ENCODE peak calls at places on chromosomes 3 and 15, in five cellular contexts. One of them, this sample, is unnamed.

GRCh38 chr3:99536555-99537314 is 101.7 kb upstream of the COL8A1 start:
- DNase-seq in sigmoid colon: no peak
- DNase-seq in HCT116: no peak
- DNase-seq in transverse colon: no peak
- DNase-seq in breast epithelium: no peak
- DNase-seq in this sample: no peak

GRCh38 chr3:113952921-113953320 is 5.1 kb downstream of the ZDHHC23 start:
- DNase-seq in HCT116: no peak
- DNase-seq in transverse colon: no peak
- DNase-seq in sigmoid colon: no peak
- DNase-seq in breast epithelium: no peak
- DNase-seq in this sample: no peak

GRCh38 chr15:46091860-46092450 is 457.1 kb downstream of the SQOR start:
- DNase-seq in transverse colon: peak
- DNase-seq in breast epithelium: no peak
- DNase-seq in HCT116: peak
- DNase-seq in sigmoid colon: no peak
- DNase-seq in this sample: no peak

GRCh38 chr3:195151866-195152526 is 119.0 kb downstream of the XXYLT1 start:
- DNase-seq in HCT116: peak
- DNase-seq in sigmoid colon: no peak
- DNase-seq in breast epithelium: no peak
- DNase-seq in transverse colon: no peak
- DNase-seq in this sample: no peak

GRCh38 chr15:58139631-58140522 is 1.7 kb downstream of the AQP9 start:
- DNase-seq in breast epithelium: no peak
- DNase-seq in sigmoid colon: no peak
- DNase-seq in HCT116: no peak
- DNase-seq in transverse colon: no peak
- DNase-seq in this sample: no peak

GRCh38 chr3:166902374-166902773 is 477.7 kb downstream of the ZBBX start:
- DNase-seq in sigmoid colon: no peak
- DNase-seq in transverse colon: no peak
- DNase-seq in breast epithelium: no peak
- DNase-seq in HCT116: no peak
- DNase-seq in this sample: no peak

GRCh38 chr3:177624523-177625495 is 427.5 kb upstream of the TBL1XR1 start:
- DNase-seq in transverse colon: no peak
- DNase-seq in sigmoid colon: no peak
- DNase-seq in breast epithelium: no peak
- DNase-seq in HCT116: no peak
- DNase-seq in this sample: no peak

GRCh38 chr15:89164712-89165211 is 56.6 kb downstream of the RLBP1 start:
- DNase-seq in HCT116: no peak
- DNase-seq in transverse colon: no peak
- DNase-seq in sigmoid colon: peak
- DNase-seq in breast epithelium: no peak
- DNase-seq in this sample: no peak

GRCh38 chr3:33717616-33717865 is 513 bp downstream of the CLASP2 start:
- DNase-seq in breast epithelium: peak
- DNase-seq in transverse colon: peak
- DNase-seq in HCT116: peak
- DNase-seq in sigmoid colon: peak
- DNase-seq in this sample: no peak

DNA sequence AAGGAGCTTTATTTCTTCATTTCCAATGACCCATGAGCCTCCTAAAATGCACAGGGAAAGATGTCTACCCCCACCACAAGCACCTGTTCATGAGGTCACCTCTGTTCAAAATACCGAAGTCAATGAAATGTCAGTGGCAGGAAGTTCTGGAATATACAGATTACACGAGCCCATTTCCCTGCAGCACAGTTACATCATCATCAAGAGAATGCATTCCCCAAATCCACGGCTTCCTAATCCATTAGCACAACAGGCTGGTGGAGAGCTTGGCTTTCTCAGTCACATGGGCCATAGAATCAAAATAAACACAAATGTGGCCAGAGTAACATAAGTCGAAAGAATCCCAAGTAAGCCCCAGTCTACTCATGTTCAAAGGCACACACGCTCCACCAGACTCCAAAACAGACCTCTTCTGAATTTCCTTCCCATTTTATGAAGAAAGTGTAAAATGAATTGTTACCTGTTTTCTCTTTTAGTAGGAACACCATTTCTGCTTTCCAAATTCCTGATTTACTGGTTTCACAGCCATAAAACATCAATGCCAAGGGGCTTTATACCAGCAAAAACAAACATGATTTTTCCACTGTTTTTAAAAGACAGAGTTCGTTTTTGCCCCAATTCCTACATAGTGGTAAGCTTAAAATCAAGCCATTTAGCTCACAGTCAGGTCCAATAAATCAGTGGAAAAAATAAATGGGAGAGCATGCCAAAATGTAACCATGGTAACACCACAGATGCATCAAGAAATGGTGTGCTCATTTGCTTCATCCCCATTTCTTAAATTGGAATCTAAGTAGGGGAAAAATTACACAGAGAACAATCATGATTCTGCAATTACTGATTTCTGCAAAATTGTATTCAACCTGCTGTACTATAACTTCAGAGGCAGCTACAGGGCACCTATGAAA is 419.1 kb downstream of the MAGI1 start:
- DNase-seq in sigmoid colon: no peak
- DNase-seq in HCT116: no peak
- DNase-seq in transverse colon: no peak
- DNase-seq in breast epithelium: no peak
- DNase-seq in this sample: no peak
- H3K27ac ChIP-seq in sigmoid colon: no peak
- H3K27ac ChIP-seq in HCT116: no peak
- H3K27ac ChIP-seq in transverse colon: no peak
- H3K27ac ChIP-seq in breast epithelium: no peak
- H3K27ac ChIP-seq in this sample: no peak

GRCh38 chr3:10286596-10287295 is 6.0 kb downstream of the GHRL start:
- DNase-seq in transverse colon: no peak
- DNase-seq in HCT116: peak
- DNase-seq in breast epithelium: no peak
- DNase-seq in sigmoid colon: no peak
- DNase-seq in this sample: no peak
- TF ChIP-seq POLR2AphosphoS5 in transverse colon: no peak
- TF ChIP-seq POLR2AphosphoS5 in HCT116: no peak
- TF ChIP-seq POLR2AphosphoS5 in breast epithelium: no peak
- TF ChIP-seq POLR2AphosphoS5 in sigmoid colon: no peak
- TF ChIP-seq POLR2AphosphoS5 in this sample: no peak

GRCh38 chr15:68618339-68619302 is 39.8 kb downstream of the CORO2B start:
- DNase-seq in HCT116: no peak
- DNase-seq in breast epithelium: no peak
- DNase-seq in sigmoid colon: no peak
- DNase-seq in transverse colon: no peak
- DNase-seq in this sample: no peak
- TF ChIP-seq POLR2A in HCT116: no peak
- TF ChIP-seq POLR2A in breast epithelium: no peak
- TF ChIP-seq POLR2A in sigmoid colon: no peak
- TF ChIP-seq POLR2A in transverse colon: no peak
- TF ChIP-seq POLR2A in this sample: no peak

GRCh38 chr3:27633224-27633545 is 88.9 kb downstream of the EOMES start:
- DNase-seq in HCT116: no peak
- DNase-seq in sigmoid colon: no peak
- DNase-seq in breast epithelium: no peak
- DNase-seq in transverse colon: no peak
- DNase-seq in this sample: no peak
- H3K27ac ChIP-seq in HCT116: no peak
- H3K27ac ChIP-seq in sigmoid colon: peak
- H3K27ac ChIP-seq in breast epithelium: peak
- H3K27ac ChIP-seq in transverse colon: peak
- H3K27ac ChIP-seq in this sample: peak

GRCh38 chr15:63073497-63074172 is 31.1 kb downstream of the TPM1 start:
- DNase-seq in sigmoid colon: no peak
- DNase-seq in HCT116: no peak
- DNase-seq in breast epithelium: no peak
- DNase-seq in transverse colon: no peak
- DNase-seq in this sample: no peak

GRCh38 chr15:63071288-63071909 is 28.9 kb downstream of the TPM1 start:
- DNase-seq in sigmoid colon: no peak
- DNase-seq in breast epithelium: no peak
- DNase-seq in transverse colon: no peak
- DNase-seq in HCT116: no peak
- DNase-seq in this sample: no peak

GRCh38 chr15:63072023-63072650 is 29.6 kb downstream of the TPM1 start:
- DNase-seq in transverse colon: no peak
- DNase-seq in sigmoid colon: no peak
- DNase-seq in breast epithelium: no peak
- DNase-seq in HCT116: no peak
- DNase-seq in this sample: no peak

GRCh38 chr15:63070681-63071129 is 28.2 kb downstream of the TPM1 start:
- DNase-seq in HCT116: no peak
- DNase-seq in breast epithelium: no peak
- DNase-seq in transverse colon: no peak
- DNase-seq in sigmoid colon: no peak
- DNase-seq in this sample: no peak

DNA sequence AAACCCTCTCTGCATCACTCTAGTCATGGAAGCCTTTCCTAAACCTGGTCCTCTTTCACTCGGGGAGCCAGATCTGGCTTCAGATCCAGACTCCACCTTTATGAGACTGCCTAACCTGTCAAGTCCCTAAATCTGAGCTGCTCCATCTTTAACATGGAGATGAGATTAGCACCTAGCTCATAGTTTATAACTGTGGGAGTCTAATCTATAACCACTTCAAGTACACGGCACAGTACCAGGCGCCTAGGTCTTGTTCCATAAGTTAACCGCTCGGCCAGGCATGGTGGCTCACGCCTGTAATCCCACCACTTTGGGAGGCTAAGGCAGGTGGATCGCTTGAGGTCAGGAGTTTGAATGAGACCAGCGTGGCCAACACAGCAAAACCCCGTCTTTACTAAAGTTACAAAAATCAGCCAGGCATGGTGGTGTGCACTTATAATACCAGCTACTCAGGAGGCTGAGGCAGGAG is 30.3 kb downstream of the TPM1 start:
- DNase-seq in breast epithelium: no peak
- DNase-seq in HCT116: no peak
- DNase-seq in sigmoid colon: no peak
- DNase-seq in transverse colon: no peak
- DNase-seq in this sample: no peak
- TF ChIP-seq POLR2AphosphoS5 in breast epithelium: no peak
- TF ChIP-seq POLR2AphosphoS5 in HCT116: no peak
- TF ChIP-seq POLR2AphosphoS5 in sigmoid colon: no peak
- TF ChIP-seq POLR2AphosphoS5 in transverse colon: no peak
- TF ChIP-seq POLR2AphosphoS5 in this sample: no peak

GRCh38 chr15:75335313-75335704 is 554 bp upstream of the COMMD4 start:
- DNase-seq in sigmoid colon: no peak
- DNase-seq in HCT116: no peak
- DNase-seq in breast epithelium: no peak
- DNase-seq in transverse colon: no peak
- DNase-seq in this sample: no peak

GRCh38 chr15:75339531-75340240 is 3.8 kb downstream of the COMMD4 start:
- DNase-seq in HCT116: no peak
- DNase-seq in breast epithelium: no peak
- DNase-seq in sigmoid colon: peak
- DNase-seq in transverse colon: no peak
- DNase-seq in this sample: no peak

GRCh38 chr15:75342221-75342620 is 4.6 kb upstream of the NEIL1 start:
- DNase-seq in sigmoid colon: no peak
- DNase-seq in HCT116: no peak
- DNase-seq in breast epithelium: no peak
- DNase-seq in transverse colon: no peak
- DNase-seq in this sample: no peak

GRCh38 chr15:75335705-75336355 is at the start of gene COMMD4:
- DNase-seq in breast epithelium: peak
- DNase-seq in HCT116: peak
- DNase-seq in sigmoid colon: peak
- DNase-seq in transverse colon: peak
- DNase-seq in this sample: peak

DNA sequence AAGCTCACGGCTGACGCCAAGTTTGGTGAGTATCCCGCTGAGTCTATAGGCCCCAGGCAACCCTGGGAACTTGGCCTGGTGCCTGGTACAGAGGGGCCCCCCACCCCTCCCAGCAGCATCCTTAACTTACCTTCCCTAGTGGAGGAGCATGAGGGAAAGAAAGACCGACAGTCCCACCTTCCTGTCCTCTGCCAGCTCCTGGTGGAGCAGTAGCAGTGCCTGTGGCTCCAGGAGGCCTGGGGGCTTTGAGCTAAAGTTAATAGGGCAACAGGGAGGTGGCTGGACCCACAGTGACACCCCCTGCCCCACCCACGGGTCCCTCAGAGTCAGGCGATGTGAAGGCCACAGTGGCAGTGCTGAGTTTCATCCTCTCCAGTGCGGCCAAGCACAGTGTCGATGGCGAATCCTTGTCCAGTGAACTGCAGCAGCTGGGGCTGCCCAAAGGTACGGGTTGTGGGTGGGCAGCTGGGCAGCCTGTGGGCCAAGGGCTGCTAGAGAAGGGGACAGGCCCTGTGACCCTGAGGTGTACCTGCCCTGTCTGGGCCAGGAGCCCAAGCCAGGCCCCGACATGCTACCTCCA is 2.9 kb downstream of the COMMD4 start:
- DNase-seq in sigmoid colon: peak
- DNase-seq in breast epithelium: no peak
- DNase-seq in transverse colon: no peak
- DNase-seq in HCT116: no peak
- DNase-seq in this sample: no peak
- TF ChIP-seq POLR2A in sigmoid colon: no peak
- TF ChIP-seq POLR2A in breast epithelium: no peak
- TF ChIP-seq POLR2A in transverse colon: no peak
- TF ChIP-seq POLR2A in HCT116: no peak
- TF ChIP-seq POLR2A in this sample: no peak

DNA sequence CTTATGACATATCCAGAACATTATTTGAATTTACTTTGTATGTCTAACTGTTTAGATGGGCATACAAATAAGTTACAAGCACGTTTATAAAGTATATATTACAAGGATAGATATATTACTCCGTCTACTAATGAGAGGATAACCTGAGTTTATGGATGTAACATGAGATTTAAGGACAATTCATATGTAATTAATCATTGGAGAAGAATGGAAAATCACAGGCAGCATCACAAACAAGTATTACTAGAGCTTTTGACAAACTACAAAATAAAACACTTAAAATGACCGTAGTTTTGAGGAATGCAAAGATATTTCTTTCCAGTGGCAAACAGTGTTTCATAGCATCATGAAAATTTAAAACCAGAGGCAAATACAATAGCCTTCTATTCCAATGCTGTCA is 113.8 kb downstream of the ROBO1 start:
- DNase-seq in HCT116: no peak
- DNase-seq in sigmoid colon: no peak
- DNase-seq in transverse colon: no peak
- DNase-seq in breast epithelium: no peak
- DNase-seq in this sample: no peak
- H3K27ac ChIP-seq in HCT116: no peak
- H3K27ac ChIP-seq in sigmoid colon: no peak
- H3K27ac ChIP-seq in transverse colon: no peak
- H3K27ac ChIP-seq in breast epithelium: no peak
- H3K27ac ChIP-seq in this sample: no peak

GRCh38 chr3:128679338-128679737 is 28.7 kb upstream of the RPN1 start:
- DNase-seq in HCT116: no peak
- DNase-seq in transverse colon: no peak
- DNase-seq in sigmoid colon: no peak
- DNase-seq in breast epithelium: no peak
- DNase-seq in this sample: no peak
- TF ChIP-seq POLR2AphosphoS5 in HCT116: no peak
- TF ChIP-seq POLR2AphosphoS5 in transverse colon: no peak
- TF ChIP-seq POLR2AphosphoS5 in sigmoid colon: no peak
- TF ChIP-seq POLR2AphosphoS5 in breast epithelium: no peak
- TF ChIP-seq POLR2AphosphoS5 in this sample: no peak

GRCh38 chr3:140375002-140375401 is 302.9 kb upstream of the TRIM42 start:
- DNase-seq in breast epithelium: no peak
- DNase-seq in transverse colon: no peak
- DNase-seq in HCT116: no peak
- DNase-seq in sigmoid colon: no peak
- DNase-seq in this sample: no peak
- TF ChIP-seq POLR2A in breast epithelium: no peak
- TF ChIP-seq POLR2A in transverse colon: no peak
- TF ChIP-seq POLR2A in HCT116: no peak
- TF ChIP-seq POLR2A in sigmoid colon: no peak
- TF ChIP-seq POLR2A in this sample: no peak

GRCh38 chr15:28726102-28726501 is 13.9 kb upstream of the GOLGA8M start:
- DNase-seq in transverse colon: no peak
- DNase-seq in sigmoid colon: no peak
- DNase-seq in HCT116: no peak
- DNase-seq in breast epithelium: no peak
- DNase-seq in this sample: no peak
- H3K27ac ChIP-seq in transverse colon: no peak
- H3K27ac ChIP-seq in sigmoid colon: no peak
- H3K27ac ChIP-seq in HCT116: no peak
- H3K27ac ChIP-seq in breast epithelium: no peak
- H3K27ac ChIP-seq in this sample: no peak

This sample was measured in vagina.